ENCODE peak calls at places on chromosomes 5 and 9, in nine cellular contexts. N is GM23248, Q is aorta, C is ovary, R is RWPE2, X is PC-3, O is heart right ventricle, L is hepatocyte, D is transverse colon. U is an unnamed sample. For H3K9me3, the result is how much of the 10 kb centered on the place peaks cover.

GRCh38 chr5:22557251-22557650 is 295.9 kb downstream of the CDH12 start:
- DNase-seq in N (no peak), Q (no peak), C (no peak), R (no peak), X (no peak), O (no peak), L (no peak), D (no peak), U (no peak)

GRCh38 chr9:17509151-17509550 is 69.7 kb upstream of the SH3GL2 start:
- DNase-seq in N (no peak), Q (no peak), C (no peak), R (no peak), X (no peak), O (no peak), L (no peak), D (no peak), U (no peak)

GRCh38 chr5:60841361-60841760 is 2.7 kb downstream of the ELOVL7 start:
- DNase-seq in N (no peak), Q (no peak), C (no peak), R (no peak), X (no peak), O (no peak), L (no peak), D (no peak), U (no peak)

GRCh38 chr5:173472164-173472563 is 143.9 kb upstream of the STC2 start:
- DNase-seq in N (peak), Q (peak), C (peak), R (no peak), X (peak), O (no peak), L (peak), D (peak), U (no peak)

GRCh38 chr5:77209495-77210090 is 887 bp upstream of the PDE8B start:
- DNase-seq in N (no peak), Q (no peak), C (no peak), R (no peak), X (no peak), O (no peak), L (no peak), D (no peak), U (no peak)

GRCh38 chr9:138082918-138083636 is 205.5 kb downstream of the CACNA1B start:
- DNase-seq in N (no peak), Q (no peak), C (peak), R (no peak), X (no peak), O (no peak), L (no peak), D (no peak), U (no peak)

GRCh38 chr9:111631071-111631971 is at the start of gene DNAJC25:
- DNase-seq in N (peak), Q (peak), C (peak), R (peak), X (peak), O (peak), L (peak), D (peak), U (peak)

GRCh38 chr9:72459308-72459707 is 62.1 kb upstream of the TMC1 start:
- DNase-seq in N (no peak), Q (no peak), C (no peak), R (no peak), X (no peak), O (no peak), L (no peak), D (no peak), U (no peak)

GRCh38 chr5:126044111-126044668 is 379.0 kb upstream of the GRAMD2B start:
- DNase-seq in N (peak), Q (no peak), C (no peak), R (no peak), X (peak), O (no peak), L (peak), D (no peak), U (peak)

GRCh38 chr5:37926732-37927131 is 86.9 kb upstream of the GDNF start:
- DNase-seq in N (peak), Q (no peak), C (no peak), R (no peak), X (peak), O (no peak), L (no peak), D (no peak), U (no peak)

GRCh38 chr5:175796536-175797499 is 74.6 kb upstream of the CPLX2 start:
- DNase-seq in N (peak), Q (peak), C (peak), R (peak), X (peak), O (peak), L (peak), D (peak), U (peak)

GRCh38 chr9:38172601-38173000 is 103.6 kb upstream of the SHB start:
- DNase-seq in N (no peak), Q (no peak), C (no peak), R (no peak), X (no peak), O (no peak), L (no peak), D (no peak), U (no peak)

GRCh38 chr9:126915281-126915816 is 767 bp downstream of the RALGPS1 start:
- DNase-seq in N (peak), Q (peak), C (peak), R (peak), X (peak), O (peak), L (peak), D (peak), U (peak)

GRCh38 chr5:115577741-115578140 is 24.5 kb downstream of the TICAM2 start:
- DNase-seq in N (no peak), Q (no peak), C (no peak), R (no peak), X (no peak), O (no peak), L (no peak), D (no peak), U (no peak)

GRCh38 chr5:32233696-32234447 is 59.8 kb upstream of the GOLPH3 start:
- DNase-seq in N (peak), Q (peak), C (no peak), R (no peak), X (peak), O (no peak), L (peak), D (no peak), U (no peak)

GRCh38 chr5:169805527-169805934 is 168.5 kb downstream of the DOCK2 start:
- DNase-seq in N (peak), Q (no peak), C (no peak), R (no peak), X (no peak), O (no peak), L (no peak), D (no peak), U (no peak)

GRCh38 chr5:152188219-152188618 is 216.9 kb downstream of the NMUR2 start:
- DNase-seq in N (no peak), Q (no peak), C (no peak), R (no peak), X (peak), O (no peak), L (no peak), D (no peak), U (no peak)

GRCh38 chr5:160251406-160252155 is 22.3 kb downstream of the FABP6 start:
- DNase-seq in N (no peak), Q (no peak), C (no peak), R (no peak), X (no peak), O (no peak), L (no peak), D (no peak), U (no peak)

GRCh38 chr5:122129332-122129731 is at the start of gene ZNF474:
- DNase-seq in N (peak), Q (peak), C (no peak), R (peak), X (peak), O (no peak), L (peak), D (peak), U (peak)

GRCh38 chr5:111422245-111422644 is 90.1 kb downstream of the STARD4 start:
- DNase-seq in N (no peak), Q (no peak), C (no peak), R (no peak), X (no peak), O (no peak), L (no peak), D (no peak), U (no peak)

GRCh38 chr9:135156525-135157510 is 69.3 kb downstream of the OLFM1 start:
- DNase-seq in N (peak), Q (no peak), C (peak), R (no peak), X (peak), O (peak), L (peak), D (peak), U (peak)

GRCh38 chr5:39519566-39520231 is 94.9 kb upstream of the DAB2 start:
- DNase-seq in N (peak), Q (no peak), C (no peak), R (no peak), X (no peak), O (no peak), L (no peak), D (no peak), U (no peak)

GRCh38 chr5:17075196-17075595 is 139.1 kb upstream of the MYO10 start:
- DNase-seq in N (no peak), Q (no peak), C (no peak), R (no peak), X (no peak), O (no peak), L (no peak), D (no peak), U (no peak)

GRCh38 chr9:37995348-37995737 is 73.7 kb downstream of the SHB start:
- DNase-seq in N (no peak), Q (no peak), C (no peak), R (no peak), X (no peak), O (no peak), L (no peak), D (no peak), U (no peak)

GRCh38 chr9:131274674-131275331 is 1.5 kb downstream of the FAM78A start:
- DNase-seq in N (no peak), Q (peak), C (no peak), R (no peak), X (no peak), O (peak), L (no peak), D (peak), U (no peak)

GRCh38 chr9:135085830-135086546 is 1.5 kb upstream of the OLFM1 start:
- DNase-seq in N (peak), Q (peak), C (peak), R (no peak), X (peak), O (peak), L (peak), D (peak), U (peak)

GRCh38 chr5:80177236-80177635 is 78.6 kb downstream of the SERINC5 start:
- DNase-seq in N (no peak), Q (no peak), C (no peak), R (no peak), X (no peak), O (no peak), L (no peak), D (no peak), U (no peak)

GRCh38 chr5:178895615-178896571 is at the start of gene ZFP2:
- DNase-seq in N (peak), Q (peak), C (peak), R (no peak), X (peak), O (peak), L (peak), D (peak), U (peak)

GRCh38 chr9:4887556-4887955 is 94.8 kb downstream of the RCL1 start:
- DNase-seq in N (peak), Q (peak), C (peak), R (no peak), X (no peak), O (peak), L (no peak), D (no peak), U (no peak)

GRCh38 chr5:138753794-138754698 is 821 bp downstream of the CTNNA1 start:
- DNase-seq in N (peak), Q (peak), C (peak), R (peak), X (peak), O (peak), L (peak), D (peak), U (peak)

GRCh38 chr5:113061851-113062631 is 85.4 kb downstream of the DCP2 start:
- DNase-seq in N (peak), Q (no peak), C (no peak), R (no peak), X (peak), O (no peak), L (no peak), D (no peak), U (no peak)

GRCh38 chr5:150860422-150860821 is 14.1 kb downstream of the IRGM start:
- DNase-seq in N (no peak), Q (no peak), C (no peak), R (no peak), X (no peak), O (no peak), L (no peak), D (no peak), U (no peak)

DNA sequence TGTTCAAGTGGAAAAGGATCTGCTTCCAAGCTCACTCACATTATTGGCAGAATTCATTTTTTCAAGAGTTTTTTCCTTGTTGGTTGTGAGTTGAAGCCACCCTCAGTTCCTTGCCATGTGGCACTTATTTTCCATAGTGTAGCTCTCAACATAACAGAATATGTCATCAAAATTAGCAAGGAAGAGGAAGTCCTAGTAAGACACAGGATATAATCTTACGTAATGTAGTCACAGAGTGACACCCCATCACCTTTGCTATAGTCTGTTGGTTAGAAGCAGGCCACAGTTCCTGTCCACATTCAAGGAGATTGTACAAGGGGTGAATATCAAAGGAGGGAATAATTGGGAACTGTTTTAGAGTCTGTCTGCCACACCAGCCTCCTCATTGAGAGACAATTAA is 15.7 kb downstream of the IRGM start:
- DNase-seq in N (no peak), Q (no peak), C (no peak), R (no peak), X (no peak), O (no peak), L (no peak), D (no peak), U (no peak)
- H3K9me3 ChIP-seq in N (under half), Q (under half), C (under half), R (under half), X (under half), O (under half), L (under half), D (under half), U (under half)

GRCh38 chr5:177188775-177189174 is 55.2 kb downstream of the NSD1 start:
- DNase-seq in N (no peak), Q (no peak), C (no peak), R (no peak), X (no peak), O (no peak), L (no peak), D (no peak), U (no peak)
- H3K4me3 ChIP-seq in N (no peak), Q (no peak), C (no peak), R (no peak), X (no peak), O (no peak), L (no peak), D (no peak), U (no peak)

GRCh38 chr5:153938131-153938842 is 100.4 kb downstream of the FAM114A2 start:
- DNase-seq in N (peak), Q (no peak), C (no peak), R (no peak), X (no peak), O (no peak), L (no peak), D (no peak), U (no peak)
- H3K9me3 ChIP-seq in N (under half), Q (under half), C (under half), R (under half), X (under half), O (half or more), L (under half), D (under half), U (under half)

DNA sequence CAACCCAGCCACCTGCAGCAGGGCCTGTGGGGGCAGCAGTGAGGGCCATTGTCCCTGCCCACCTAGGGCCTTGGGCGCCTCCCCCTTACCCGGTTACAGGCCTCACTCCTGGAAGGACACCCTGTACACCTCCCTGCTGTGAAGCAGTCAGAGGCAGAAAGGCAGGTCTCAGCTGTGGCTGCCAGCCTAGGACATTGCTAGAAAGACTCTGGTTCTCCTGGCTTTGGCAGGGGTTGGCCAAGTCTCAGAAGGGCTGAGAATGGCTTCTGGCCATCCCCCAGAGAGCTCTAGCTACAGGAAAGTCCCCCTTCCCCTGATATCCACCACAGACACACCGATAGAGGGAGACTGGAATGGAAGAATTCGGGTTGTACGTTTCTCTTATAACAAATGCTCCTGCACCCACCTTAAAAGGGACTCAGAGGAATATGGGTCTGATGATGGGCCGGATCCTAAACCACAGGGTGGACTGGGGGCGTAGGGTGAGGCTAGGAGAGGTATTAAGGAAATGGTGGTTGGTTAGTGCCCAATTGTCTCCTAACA is 2.4 kb downstream of the DNAJB5 start:
- DNase-seq in N (peak), Q (no peak), C (no peak), R (peak), X (peak), O (peak), L (peak), D (no peak), U (no peak)
- H3K4me3 ChIP-seq in N (peak), Q (no peak), C (no peak), R (no peak), X (no peak), O (no peak), L (no peak), D (no peak), U (no peak)

DNA sequence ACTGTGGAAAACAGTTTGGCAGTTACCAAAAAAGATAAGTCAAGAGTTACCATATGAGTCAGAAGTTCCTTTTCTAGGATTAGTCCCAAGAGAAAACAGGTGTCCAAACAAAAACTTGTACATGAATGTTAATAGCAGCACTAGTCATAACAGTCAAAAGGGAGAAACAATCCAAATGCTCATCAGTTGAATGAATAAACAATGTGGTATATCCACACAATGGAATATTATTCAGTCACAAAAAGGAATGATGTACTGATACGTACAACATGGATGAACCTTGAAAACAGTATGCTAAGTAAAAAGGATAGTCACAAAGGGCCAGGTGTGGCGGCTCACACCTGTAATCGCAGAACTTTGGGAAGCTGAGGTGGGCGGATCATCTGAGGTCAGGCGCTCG is 7.9 kb downstream of the ZNF510 start:
- DNase-seq in N (no peak), Q (no peak), C (no peak), R (no peak), X (no peak), O (no peak), L (no peak), D (no peak), U (no peak)
- H3K9me3 ChIP-seq in N (under half), Q (under half), C (under half), R (under half), X (under half), O (half or more), L (half or more), D (half or more), U (under half)

GRCh38 chr9:87613265-87614111 is 112.4 kb upstream of the CTSL start:
- DNase-seq in N (no peak), Q (no peak), C (no peak), R (no peak), X (no peak), O (no peak), L (no peak), D (no peak), U (no peak)
- H3K4me3 ChIP-seq in N (no peak), Q (no peak), C (no peak), R (no peak), X (no peak), O (no peak), L (no peak), D (no peak), U (no peak)

DNA sequence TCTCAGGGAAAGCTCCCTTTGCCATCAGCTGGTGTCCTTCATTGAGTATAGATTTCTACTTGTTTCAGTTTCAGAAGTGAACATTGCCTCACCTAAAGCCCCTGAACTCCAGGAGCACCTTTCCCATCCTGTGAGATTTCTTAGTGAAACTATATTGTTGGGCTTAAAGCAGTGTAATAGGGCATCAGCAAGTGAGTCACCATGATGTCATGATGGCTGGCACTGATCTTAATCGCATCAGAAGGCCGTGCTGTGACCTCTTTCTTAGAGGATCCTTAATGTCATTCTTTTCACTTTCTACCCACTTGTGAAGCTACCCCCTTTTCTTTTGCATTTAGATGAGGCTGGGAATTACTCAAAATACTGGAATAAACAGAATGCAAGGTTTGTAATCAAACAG is 401.3 kb downstream of the MTRR start:
- DNase-seq in N (peak), Q (no peak), C (no peak), R (no peak), X (peak), O (no peak), L (no peak), D (no peak), U (no peak)
- H3K9me3 ChIP-seq in N (under half), Q (under half), C (under half), R (under half), X (under half), O (under half), L (under half), D (under half), U (under half)

GRCh38 chr5:94812232-94812631 is 193.8 kb downstream of the SLF1 start:
- DNase-seq in N (no peak), Q (no peak), C (no peak), R (no peak), X (no peak), O (no peak), L (no peak), D (no peak), U (no peak)
- H3K4me3 ChIP-seq in N (no peak), Q (no peak), C (no peak), R (no peak), X (no peak), O (no peak), L (no peak), D (no peak), U (no peak)

GRCh38 chr5:92421937-92422336 is 1038.8 kb upstream of the ARRDC3 start:
- DNase-seq in N (no peak), Q (no peak), C (no peak), R (no peak), X (peak), O (no peak), L (no peak), D (no peak), U (no peak)
- H3K9me3 ChIP-seq in N (under half), Q (under half), C (under half), R (under half), X (under half), O (under half), L (under half), D (under half), U (under half)